ENCODE peak calls at places on chromosomes 6 and 20, in eight cellular contexts. L is uterus, I is stomach, Q is esophagus squamous epithelium, N is transverse colon, D is tibial nerve, S is upper lobe of left lung, R is ovary. C is an unnamed sample.

GRCh38 chr20:36865861-36866149 is 10.1 kb upstream of the TLDC2 start:
- DNase-seq in S (no peak), I (no peak), D (no peak), L (no peak), Q (no peak), R (no peak), N (no peak), C (no peak)

GRCh38 chr20:7371518-7372158 is 568.6 kb downstream of the HAO1 start:
- DNase-seq in I (no peak), D (no peak), L (no peak), Q (no peak), R (no peak), S (no peak), N (no peak), C (no peak)

GRCh38 chr20:37920679-37921322 is 17.9 kb downstream of the VSTM2L start:
- DNase-seq in D (no peak), N (no peak), R (no peak), L (no peak), Q (no peak), S (no peak), I (no peak), C (no peak)

GRCh38 chr20:51238675-51239305 is 215.9 kb upstream of the KCNG1 start:
- DNase-seq in Q (no peak), R (no peak), D (no peak), S (no peak), I (no peak), N (no peak), L (no peak), C (no peak)

GRCh38 chr20:38270869-38271608 is 10.5 kb upstream of the KIAA1755 start:
- DNase-seq in D (no peak), Q (no peak), N (no peak), R (peak), S (no peak), L (peak), I (no peak), C (no peak)

GRCh38 chr6:169501128-169501527 is 200.7 kb downstream of the WDR27 start:
- DNase-seq in S (no peak), N (no peak), L (no peak), I (no peak), R (no peak), Q (no peak), D (peak), C (no peak)

GRCh38 chr20:46715292-46715756 is 5.9 kb downstream of the SLC2A10 start:
- DNase-seq in Q (no peak), L (peak), N (peak), D (peak), R (peak), S (no peak), I (peak), C (peak)

GRCh38 chr6:38271081-38271480 is 368.6 kb downstream of the BTBD9 start:
- DNase-seq in I (no peak), N (no peak), L (no peak), R (no peak), S (no peak), D (no peak), Q (no peak), C (no peak)

GRCh38 chr20:9506337-9506821 is 8.0 kb upstream of the LAMP5 start:
- DNase-seq in D (no peak), I (no peak), S (no peak), L (no peak), R (no peak), N (no peak), Q (no peak), C (no peak)

GRCh38 chr6:72552938-72553337 is 68.9 kb upstream of the KCNQ5 start:
- DNase-seq in L (no peak), I (no peak), D (no peak), N (no peak), Q (no peak), R (no peak), S (no peak), C (no peak)

GRCh38 chr6:140879861-140880260 is 1252.9 kb upstream of the GJE1 start:
- DNase-seq in I (no peak), D (no peak), Q (no peak), S (no peak), N (no peak), L (no peak), R (no peak), C (no peak)

GRCh38 chr6:146871613-146872465 is 273.1 kb downstream of the ADGB start:
- DNase-seq in N (no peak), I (no peak), R (no peak), S (no peak), D (no peak), L (no peak), Q (no peak), C (no peak)

GRCh38 chr6:112443666-112444065 is 96.5 kb downstream of the RFPL4B start:
- DNase-seq in N (no peak), D (peak), L (peak), I (peak), R (peak), Q (no peak), S (no peak), C (peak)

GRCh38 chr20:31602779-31603441 is 2.2 kb upstream of the ID1 start:
- DNase-seq in Q (no peak), I (peak), D (no peak), R (no peak), S (peak), L (no peak), N (peak), C (no peak)

GRCh38 chr20:23501926-23502325 is 11.0 kb downstream of the CST8 start:
- DNase-seq in R (no peak), D (no peak), Q (no peak), N (no peak), L (no peak), S (no peak), I (no peak), C (no peak)

DNA sequence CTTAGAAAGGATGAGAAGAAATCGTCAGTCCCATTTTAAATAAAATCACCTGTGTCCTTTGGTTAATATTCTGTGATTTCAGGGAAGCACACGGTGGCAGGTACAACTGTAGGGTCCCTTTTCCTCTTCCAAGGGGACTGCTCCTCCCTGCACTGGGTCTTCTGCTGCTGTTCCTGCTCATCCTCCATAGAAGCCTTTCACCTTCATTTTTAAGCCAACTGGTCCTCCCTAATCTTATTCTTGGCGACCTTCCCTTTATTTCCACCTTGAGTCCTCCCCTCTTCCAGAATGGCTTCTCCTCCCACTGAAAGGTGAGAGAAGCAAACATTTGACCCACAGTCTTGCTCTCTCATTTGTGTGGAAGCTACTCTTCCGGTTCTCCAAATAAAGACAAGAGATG is 4.4 kb upstream of the PRDM1 start:
- DNase-seq in R (no peak), Q (no peak), N (no peak), L (no peak), D (no peak), S (no peak), I (no peak), C (no peak)
- H3K4me3 ChIP-seq in R (no peak), Q (no peak), N (no peak), L (no peak), D (no peak), S (no peak), I (no peak), C (no peak)

GRCh38 chr20:59010995-59011873 is 4.2 kb upstream of the CTSZ start:
- DNase-seq in N (no peak), R (no peak), D (no peak), Q (no peak), S (no peak), L (no peak), I (peak), C (peak)
- TF ChIP-seq POLR2A in N (no peak), R (no peak), D (no peak), Q (no peak), S (no peak), L (no peak), I (no peak), C (no peak)

DNA sequence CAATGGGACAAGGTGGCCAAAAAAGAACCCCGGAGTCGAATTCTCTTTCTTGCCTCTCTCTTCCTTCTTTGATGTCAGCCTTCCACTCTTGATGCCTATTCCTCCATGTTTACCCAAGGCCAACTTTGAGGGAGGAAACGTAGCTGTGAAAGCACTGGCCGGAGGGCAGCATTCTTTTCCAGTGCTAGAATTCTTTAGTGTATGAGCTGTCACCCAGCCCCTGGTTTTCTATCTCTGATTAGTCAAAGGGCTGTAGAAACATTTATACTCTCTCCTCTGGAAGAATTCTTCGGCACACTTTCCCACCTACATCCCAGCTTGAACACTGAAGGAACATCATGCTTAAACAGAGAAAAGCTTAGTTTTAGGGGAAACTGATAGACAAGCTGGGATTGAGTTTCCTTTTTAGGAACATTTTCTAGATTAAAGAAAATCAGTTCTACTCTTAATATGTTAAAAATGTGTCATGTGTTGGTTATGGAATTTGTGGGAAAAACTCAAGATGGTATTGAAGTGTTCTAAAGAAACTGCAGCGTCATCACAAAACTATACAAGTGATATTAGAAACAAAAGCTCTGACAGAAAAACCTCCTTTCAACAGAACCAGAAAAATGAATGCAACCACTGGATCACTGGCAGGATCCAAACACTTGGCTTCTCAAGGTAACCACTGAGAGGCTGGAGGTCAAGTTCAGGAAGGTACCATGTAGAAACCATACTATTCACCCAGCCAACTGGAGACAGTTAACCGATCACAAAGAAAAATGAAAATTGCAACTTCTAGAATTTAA is 20.7 kb upstream of the UTRN start:
- DNase-seq in N (no peak), I (no peak), S (peak), R (peak), L (peak), D (no peak), Q (no peak), C (no peak)
- H3K4me3 ChIP-seq in N (no peak), I (no peak), S (no peak), R (no peak), L (no peak), D (no peak), Q (no peak), C (no peak)

DNA sequence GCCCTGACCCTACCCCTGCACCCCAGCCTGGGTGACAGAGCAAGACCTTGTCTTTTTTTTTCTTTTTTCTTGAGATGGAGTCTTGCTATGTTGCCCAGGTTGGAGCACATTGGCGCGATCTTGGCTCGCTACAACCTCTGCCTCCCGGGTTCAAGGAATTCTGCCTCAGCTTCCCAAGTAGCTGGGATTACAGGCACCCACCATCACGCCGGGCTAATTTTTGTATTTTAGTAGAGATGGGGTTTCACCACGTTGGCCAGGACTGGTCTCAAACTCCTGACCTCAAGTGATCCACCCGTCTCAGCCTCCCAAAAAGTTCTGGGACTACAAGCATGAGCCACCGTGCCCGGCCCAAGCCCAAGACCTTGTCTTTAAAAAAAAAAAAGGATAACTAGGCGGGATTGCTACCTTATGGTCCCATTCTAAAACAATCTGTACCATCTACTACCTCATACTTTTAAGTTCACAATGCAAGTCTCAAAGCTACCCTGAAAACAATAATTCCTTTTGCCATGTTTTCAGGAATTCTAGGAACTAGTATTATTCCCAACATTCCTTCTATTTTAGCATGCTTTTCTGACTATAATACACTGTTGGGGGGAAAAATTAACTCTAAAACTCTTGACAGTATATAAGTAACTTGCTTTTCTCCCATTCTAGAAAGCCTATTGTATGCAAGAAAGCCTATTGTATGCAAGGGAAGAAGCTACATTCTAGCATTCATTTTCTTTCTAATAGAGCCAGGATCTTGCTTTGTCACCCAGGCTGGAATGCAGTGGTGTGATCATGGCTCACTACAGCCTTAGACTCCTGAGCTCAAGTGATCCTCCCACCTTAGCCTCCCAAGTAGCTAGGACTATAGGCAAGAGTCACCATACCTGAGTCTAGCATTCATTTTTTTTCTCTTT is 6.6 kb downstream of the TUBB start:
- DNase-seq in I (no peak), N (no peak), S (no peak), Q (no peak), R (no peak), D (no peak), L (no peak), C (no peak)
- TF ChIP-seq POLR2A in I (no peak), N (no peak), S (no peak), Q (no peak), R (no peak), D (no peak), L (no peak), C (no peak)

C was measured in lower leg skin.